ENCODE peak calls at places on chromosome 22, in four cellular contexts. N, M, W and V are unnamed samples.

GRCh38 chr22:30605449-30606110 is 1.4 kb upstream of the TCN2 start:
- DNase-seq in N (no peak), M (peak; percentile 60), W (peak; percentile 49), V (peak; percentile 46)

GRCh38 chr22:44572414-44573207 is 74.6 kb upstream of the RTL6 start:
- DNase-seq in N (no peak), M (no peak), W (no peak), V (peak; percentile 29)

GRCh38 chr22:19674129-19674928 is 40.0 kb upstream of the SEPTIN5 start:
- DNase-seq in N (no peak), M (no peak), W (no peak), V (no peak)

GRCh38 chr22:22074634-22075381 is 92.2 kb upstream of the TOP3B start:
- DNase-seq in N (no peak), M (no peak), W (no peak), V (no peak)

GRCh38 chr22:41382098-41382578 is 396 bp downstream of the TEF start:
- DNase-seq in N (peak; percentile 90), M (no peak), W (peak; percentile 64), V (peak; percentile 62)

GRCh38 chr22:50610581-50610980 is 10.0 kb downstream of the MAPK8IP2 start:
- DNase-seq in N (no peak), M (no peak), W (no peak), V (no peak)

GRCh38 chr22:30017375-30017774 is 62.9 kb upstream of the HORMAD2 start:
- DNase-seq in N (no peak), M (no peak), W (no peak), V (no peak)

GRCh38 chr22:19508024-19508776 is 16.0 kb downstream of the CLDN5 start:
- DNase-seq in N (no peak), M (no peak), W (no peak), V (no peak)

GRCh38 chr22:44646668-44647067 is 55.3 kb upstream of the PRR5 start:
- DNase-seq in N (no peak), M (peak; percentile 36), W (no peak), V (no peak)

GRCh38 chr22:32494971-32495370 is 20.4 kb downstream of the FBXO7 start:
- DNase-seq in N (no peak), M (no peak), W (no peak), V (no peak)

GRCh38 chr22:24055283-24055682 is 44.2 kb downstream of the CABIN1 start:
- DNase-seq in N (no peak), M (no peak), W (no peak), V (no peak)

GRCh38 chr22:30743257-30744020 is 48.8 kb downstream of the OSBP2 start:
- DNase-seq in N (peak; percentile 55), M (no peak), W (no peak), V (no peak)

GRCh38 chr22:42624551-42625106 is 9.9 kb upstream of the POLDIP3 start:
- DNase-seq in N (no peak), M (no peak), W (no peak), V (no peak)

GRCh38 chr22:44406581-44407403 is 91.2 kb downstream of the RTL6 start:
- DNase-seq in N (peak; percentile 41), M (peak; percentile 55), W (no peak), V (no peak)

GRCh38 chr22:23530766-23531282 is 49.3 kb downstream of the IGLL1 start:
- DNase-seq in N (peak; percentile 38), M (peak; percentile 20), W (no peak), V (no peak)

GRCh38 chr22:30948930-30949342 is 19.6 kb downstream of the MORC2 start:
- DNase-seq in N (no peak), M (no peak), W (peak; percentile 13), V (no peak)

GRCh38 chr22:37599161-37599560 is 9.5 kb upstream of the GGA1 start:
- DNase-seq in N (no peak), M (no peak), W (peak; percentile 35), V (no peak)

GRCh38 chr22:38305481-38306448 is 11.5 kb downstream of the CSNK1E start:
- DNase-seq in N (no peak), M (peak; percentile 80), W (peak; percentile 55), V (peak; percentile 64)

GRCh38 chr22:20588092-20588842 is 80.9 kb downstream of the MED15 start:
- DNase-seq in N (no peak), M (no peak), W (no peak), V (no peak)

GRCh38 chr22:25359601-25360261 is 140.3 kb downstream of the CRYBB2 start:
- DNase-seq in N (peak; percentile 55), M (no peak), W (no peak), V (no peak)

GRCh38 chr22:34972498-34972897 is 93.5 kb upstream of the ISX start:
- DNase-seq in N (no peak), M (peak; percentile 55), W (no peak), V (no peak)

GRCh38 chr22:23566716-23567475 is 13.2 kb downstream of the IGLL1 start:
- DNase-seq in N (peak; percentile 72), M (peak; percentile 33), W (no peak), V (peak; percentile 34)

GRCh38 chr22:24265734-24266133 is 4.9 kb upstream of the SPECC1L start:
- DNase-seq in N (no peak), M (no peak), W (no peak), V (no peak)

GRCh38 chr22:21931056-21931455 is 21.6 kb downstream of the PPM1F start:
- DNase-seq in N (no peak), M (no peak), W (no peak), V (no peak)

GRCh38 chr22:22867996-22868715 is 19.5 kb upstream of the IGLL5 start:
- DNase-seq in N (no peak), M (no peak), W (no peak), V (no peak)

GRCh38 chr22:32327596-32328171 is 30.0 kb upstream of the RFPL3 start:
- DNase-seq in N (peak; percentile 33), M (no peak), W (no peak), V (peak; percentile 17)

GRCh38 chr22:47209547-47210023 is 447.1 kb downstream of the TBC1D22A start:
- DNase-seq in N (no peak), M (no peak), W (no peak), V (peak; percentile 8)
- H3K9me3 ChIP-seq in N (no peaks in the 10 kb centered on the region), M (peaks cover 64% of the 10 kb centered on the region), W (peaks cover 6% of the 10 kb centered on the region), V (no peaks in the 10 kb centered on the region)

GRCh38 chr22:47259990-47260389 is 497.5 kb downstream of the TBC1D22A start:
- DNase-seq in N (no peak), M (no peak), W (no peak), V (no peak)
- H3K9me3 ChIP-seq in N (no peaks in the 10 kb centered on the region), M (peaks cover 80% of the 10 kb centered on the region), W (peaks cover 3% of the 10 kb centered on the region), V (no peaks in the 10 kb centered on the region)

DNA sequence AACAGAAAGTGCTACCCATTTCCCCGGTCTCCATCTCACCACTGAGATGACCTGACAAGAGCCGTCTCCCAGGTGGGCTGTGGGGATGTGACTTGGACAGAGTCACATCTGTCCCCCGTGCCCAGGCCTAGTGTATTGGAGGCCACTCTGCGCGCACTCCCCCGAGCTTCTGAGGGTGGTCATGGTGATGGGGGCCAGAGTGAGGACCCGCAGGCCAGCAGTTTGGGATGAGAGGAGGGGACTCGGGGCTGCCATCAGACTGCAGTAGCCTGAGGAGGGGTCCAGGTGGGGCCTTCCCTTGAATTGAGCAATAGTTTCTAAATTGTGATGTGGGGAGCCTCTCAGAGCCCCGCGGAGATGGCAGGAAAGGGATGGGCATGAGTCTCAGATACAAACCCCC is 852.6 kb downstream of the TBC1D22A start:
- DNase-seq in N (no peak), M (peak; percentile 20), W (no peak), V (peak; percentile 25)
- H3K9me3 ChIP-seq in N (peaks cover 3% of the 10 kb centered on the region), M (no peaks in the 10 kb centered on the region), W (no peaks in the 10 kb centered on the region), V (no peaks in the 10 kb centered on the region)

GRCh38 chr22:47392054-47392347 is 629.6 kb downstream of the TBC1D22A start:
- DNase-seq in N (peak; percentile 25), M (no peak), W (no peak), V (no peak)
- H3K9me3 ChIP-seq in N (no peaks in the 10 kb centered on the region), M (peaks cover 99% of the 10 kb centered on the region), W (no peaks in the 10 kb centered on the region), V (no peaks in the 10 kb centered on the region)

GRCh38 chr22:48740086-48740730 is 1087.5 kb downstream of the BRD1 start:
- DNase-seq in N (peak; percentile 57), M (peak; percentile 20), W (no peak), V (peak; percentile 30)

GRCh38 chr22:48739348-48740085 is 1088.2 kb downstream of the BRD1 start:
- DNase-seq in N (peak; percentile 52), M (no peak), W (no peak), V (peak; percentile 33)

GRCh38 chr22:48736593-48737460 is 1090.8 kb downstream of the BRD1 start:
- DNase-seq in N (peak; percentile 52), M (no peak), W (no peak), V (peak; percentile 23)

GRCh38 chr22:48737461-48738203 is 1090.0 kb downstream of the BRD1 start:
- DNase-seq in N (peak; percentile 63), M (no peak), W (no peak), V (peak; percentile 34)

DNA sequence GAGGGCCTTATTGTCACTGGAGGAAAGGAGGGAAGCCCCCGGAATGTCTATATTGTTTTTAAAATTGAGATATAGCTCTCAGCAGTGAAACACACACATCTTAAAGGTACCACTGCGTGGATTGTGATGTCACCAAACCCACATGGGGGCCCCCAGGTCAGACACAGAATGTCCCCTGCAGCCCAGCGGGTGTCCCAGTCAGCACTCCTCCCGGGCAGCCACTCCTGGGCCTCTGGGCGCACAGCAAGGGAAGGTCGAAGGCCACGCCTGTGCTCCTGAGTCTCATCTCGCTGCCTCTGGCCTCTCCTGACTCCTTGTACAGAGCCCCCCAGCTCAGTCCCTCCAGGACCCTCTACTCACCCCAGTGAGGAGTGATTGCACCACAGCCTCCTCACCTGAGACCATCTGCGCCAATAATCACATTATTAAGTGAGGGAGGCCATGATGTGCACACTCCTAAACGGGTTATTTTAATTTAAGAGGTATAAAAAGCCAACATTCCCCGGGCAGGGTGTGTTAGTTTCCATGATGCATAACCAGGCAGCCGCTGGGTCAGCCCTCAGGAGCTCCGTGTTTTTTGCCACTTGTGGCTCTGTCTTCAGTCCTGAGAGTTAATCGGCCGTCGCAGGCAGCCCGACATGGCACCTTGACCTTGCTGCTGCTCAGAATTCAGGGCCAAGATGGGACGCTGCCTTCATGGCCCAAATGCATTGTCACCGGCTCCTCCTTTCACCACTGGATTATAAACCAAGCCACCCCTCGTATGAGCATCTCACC is 1089.3 kb downstream of the BRD1 start:
- DNase-seq in N (peak; percentile 47), M (no peak), W (no peak), V (no peak)
- H3K9me3 ChIP-seq in N (peaks cover 2% of the 10 kb centered on the region), M (no peaks in the 10 kb centered on the region), W (no peaks in the 10 kb centered on the region), V (no peaks in the 10 kb centered on the region)

DNA sequence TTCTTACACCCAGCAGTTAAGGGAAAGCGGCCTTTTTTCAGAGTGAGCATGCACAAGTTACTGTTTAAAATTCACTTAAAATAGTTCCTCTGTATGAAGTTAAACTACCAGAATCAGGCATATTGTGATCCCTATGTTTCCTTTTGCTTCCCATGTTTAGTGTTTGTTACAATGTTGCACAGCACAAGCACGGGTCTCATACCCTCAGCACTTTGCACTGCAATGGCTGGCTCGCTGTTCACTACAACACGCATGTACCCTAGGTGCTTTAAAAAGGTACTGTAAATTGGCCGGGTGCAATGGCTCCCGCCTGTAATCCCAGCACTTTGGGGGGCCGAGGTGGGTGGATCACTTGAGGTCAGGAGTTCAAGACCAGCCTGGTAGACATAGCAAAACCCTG is 807.4 kb downstream of the BRD1 start:
- DNase-seq in N (peak; percentile 43), M (no peak), W (no peak), V (peak; percentile 9)
- H3K9me3 ChIP-seq in N (no peaks in the 10 kb centered on the region), M (no peaks in the 10 kb centered on the region), W (no peaks in the 10 kb centered on the region), V (no peaks in the 10 kb centered on the region)

GRCh38 chr22:27886843-27887151 is 32.3 kb downstream of the PITPNB start:
- DNase-seq in N (no peak), M (no peak), W (no peak), V (no peak)
- H3K9me3 ChIP-seq in N (no peaks in the 10 kb centered on the region), M (no peaks in the 10 kb centered on the region), W (no peaks in the 10 kb centered on the region), V (no peaks in the 10 kb centered on the region)

GRCh38 chr22:47439643-47440265 is 677.3 kb downstream of the TBC1D22A start:
- DNase-seq in N (peak; percentile 36), M (no peak), W (no peak), V (no peak)
- H3K9me3 ChIP-seq in N (peaks cover 4% of the 10 kb centered on the region), M (peaks cover 91% of the 10 kb centered on the region), W (peaks cover 28% of the 10 kb centered on the region), V (no peaks in the 10 kb centered on the region)